ENCODE peak calls at places on chromosomes 12 and 14, in nine cellular contexts. Y, A, O, F, E, B, V, Z and J are unnamed samples.

GRCh38 chr12:106282457-106283097 is 20.0 kb upstream of the TCP11L2 start:
- DNase-seq in O (peak), Y (peak), V (peak), Z (peak), E (no peak), B (peak), A (peak), F (no peak), J (peak)

GRCh38 chr12:38919191-38919590 is 13.8 kb upstream of the CPNE8 start:
- DNase-seq in V (peak), A (no peak), Z (no peak), F (no peak), Y (no peak), O (peak), E (no peak), B (no peak), J (no peak)

GRCh38 chr12:122981036-122981471 is 573 bp downstream of the ARL6IP4 start:
- DNase-seq in A (no peak), B (no peak), Z (no peak), O (peak), F (no peak), V (no peak), E (no peak), Y (peak), J (peak)

GRCh38 chr14:75631453-75631831 is 29.2 kb downstream of the ERG28 start:
- DNase-seq in Y (peak), E (no peak), V (no peak), Z (no peak), A (peak), O (no peak), F (no peak), B (no peak), J (no peak)

GRCh38 chr12:60997979-60998378 is 1262.2 kb upstream of the USP15 start:
- DNase-seq in V (no peak), B (no peak), A (no peak), O (no peak), F (no peak), E (no peak), Z (no peak), Y (no peak), J (no peak)

GRCh38 chr14:38342803-38343202 is 86.9 kb upstream of the CLEC14A start:
- DNase-seq in E (no peak), Z (no peak), B (no peak), A (no peak), O (peak), F (no peak), Y (no peak), V (no peak), J (no peak)

GRCh38 chr14:79643132-79643531 is 568.2 kb downstream of the DIO2 start:
- DNase-seq in B (no peak), F (no peak), O (no peak), V (no peak), Y (no peak), A (no peak), Z (no peak), E (no peak), J (no peak)

GRCh38 chr14:105455086-105455640 is 19.5 kb upstream of the CRIP2 start:
- DNase-seq in E (no peak), V (no peak), B (peak), A (no peak), Z (no peak), F (no peak), Y (no peak), O (no peak), J (no peak)

GRCh38 chr14:100775351-100775830 is 48.7 kb downstream of the DLK1 start:
- DNase-seq in B (no peak), A (no peak), E (no peak), Z (no peak), V (no peak), F (peak), Y (no peak), O (no peak), J (peak)

GRCh38 chr12:88729196-88729595 is 148.9 kb upstream of the KITLG start:
- DNase-seq in E (no peak), Z (no peak), Y (no peak), A (no peak), B (no peak), O (no peak), F (no peak), V (no peak), J (no peak)

GRCh38 chr14:63174760-63175191 is 29.5 kb upstream of the RHOJ start:
- DNase-seq in Y (peak), V (peak), F (no peak), E (no peak), A (peak), Z (no peak), B (no peak), O (peak), J (peak)

GRCh38 chr12:6606331-6607131 is 648 bp downstream of the CHD4 start:
- DNase-seq in A (peak), Z (peak), Y (peak), V (peak), E (peak), F (peak), O (peak), B (peak), J (peak)

GRCh38 chr12:53808023-53808705 is 56.4 kb upstream of the CISTR start:
- DNase-seq in B (no peak), E (no peak), V (no peak), Z (no peak), O (no peak), A (no peak), F (no peak), Y (no peak), J (no peak)

GRCh38 chr14:93960108-93960475 is 16.3 kb downstream of the ASB2 start:
- DNase-seq in E (no peak), F (no peak), O (no peak), A (no peak), V (no peak), Z (no peak), Y (no peak), B (no peak), J (no peak)

GRCh38 chr12:130959632-130960031 is 5.9 kb downstream of the ADGRD1 start:
- DNase-seq in V (no peak), E (no peak), A (no peak), O (no peak), B (no peak), Y (no peak), Z (no peak), F (peak), J (no peak)

GRCh38 chr12:108815369-108815768 is 42.0 kb downstream of the SSH1 start:
- DNase-seq in V (no peak), Z (no peak), Y (no peak), O (no peak), A (no peak), F (no peak), B (no peak), E (no peak), J (no peak)

GRCh38 chr14:40911161-40911560 is 695.5 kb upstream of the LRFN5 start:
- DNase-seq in A (no peak), E (no peak), F (no peak), V (no peak), Y (no peak), O (no peak), Z (no peak), B (no peak), J (no peak)

GRCh38 chr12:97005612-97006011 is 98.6 kb downstream of the NEDD1 start:
- DNase-seq in F (no peak), O (no peak), A (no peak), E (no peak), B (no peak), V (no peak), Z (no peak), Y (peak), J (no peak)

GRCh38 chr14:101636081-101636560 is 74.8 kb downstream of the DIO3 start:
- DNase-seq in A (no peak), Z (no peak), B (no peak), E (no peak), F (no peak), O (no peak), V (no peak), Y (no peak), J (no peak)

GRCh38 chr12:96190403-96191170 is 3.6 kb upstream of the ELK3 start:
- DNase-seq in V (peak), F (no peak), B (no peak), E (no peak), Y (no peak), O (peak), Z (no peak), A (no peak), J (no peak)

GRCh38 chr14:99682809-99683618 is 1.1 kb upstream of the CYP46A1 start:
- DNase-seq in O (peak), Z (peak), E (peak), Y (peak), F (peak), B (peak), A (peak), V (peak), J (peak)

GRCh38 chr12:120115692-120116442 is 686 bp downstream of the RAB35 start:
- DNase-seq in E (no peak), Y (no peak), B (no peak), V (peak), A (peak), Z (peak), O (peak), F (no peak), J (no peak)

GRCh38 chr14:94480809-94481208 is 4.8 kb upstream of the SERPINA9 start:
- DNase-seq in F (no peak), B (no peak), O (peak), Y (no peak), V (no peak), E (no peak), A (no peak), Z (no peak), J (no peak)

GRCh38 chr12:57476162-57476992 is 3.3 kb downstream of the ARHGAP9 start:
- DNase-seq in F (peak), Z (no peak), E (no peak), Y (no peak), O (no peak), V (no peak), A (peak), B (no peak), J (peak)

GRCh38 chr12:8493084-8493483 is 20.2 kb upstream of the CLEC4D start:
- DNase-seq in Z (no peak), F (no peak), V (no peak), E (no peak), Y (no peak), A (no peak), B (no peak), O (no peak), J (peak)

GRCh38 chr12:124369055-124369900 is 74.4 kb downstream of the RFLNA start:
- DNase-seq in A (no peak), V (no peak), E (peak), O (peak), Z (peak), B (peak), Y (no peak), F (peak), J (no peak)

GRCh38 chr12:82682326-82682725 is 4.4 kb upstream of the TMTC2 start:
- DNase-seq in F (no peak), O (no peak), Z (no peak), A (no peak), B (no peak), E (no peak), V (no peak), Y (peak), J (no peak)

GRCh38 chr14:26415618-26416123 is 182.2 kb downstream of the NOVA1 start:
- DNase-seq in A (no peak), F (no peak), E (no peak), Y (no peak), B (no peak), V (no peak), O (no peak), Z (no peak), J (no peak)

GRCh38 chr12:130881548-130881947 is 9.7 kb downstream of the RAN start:
- DNase-seq in A (no peak), O (no peak), B (no peak), E (no peak), Y (no peak), V (no peak), Z (no peak), F (no peak), J (no peak)

GRCh38 chr12:49367381-49368239 is at the start of gene SPATS2:
- DNase-seq in A (peak), Y (no peak), B (peak), V (no peak), Z (peak), O (peak), E (peak), F (no peak), J (no peak)

GRCh38 chr14:20998674-20999366 is at the start of gene SLC39A2:
- DNase-seq in Y (peak), A (peak), B (peak), O (peak), Z (peak), V (peak), E (no peak), F (peak), J (no peak)

GRCh38 chr12:20368653-20369163 is 371 bp downstream of the PDE3A start:
- DNase-seq in Y (peak), Z (peak), B (peak), O (peak), F (peak), E (no peak), V (peak), A (peak), J (peak)

GRCh38 chr12:68040450-68041075 is 51.3 kb downstream of the IFNG-AS1 start:
- DNase-seq in V (peak), B (no peak), A (peak), O (peak), E (peak), Z (peak), Y (peak), F (no peak), J (peak)

GRCh38 chr12:753401-754237 is 1.2 kb downstream of the WNK1 start:
- DNase-seq in V (no peak), Y (peak), F (no peak), E (no peak), A (peak), O (peak), Z (peak), B (peak), J (peak)

GRCh38 chr12:15168279-15168678 is 52.9 kb downstream of the RERG start:
- DNase-seq in F (no peak), V (no peak), E (no peak), A (no peak), Y (no peak), O (no peak), B (no peak), Z (no peak), J (no peak)

DNA sequence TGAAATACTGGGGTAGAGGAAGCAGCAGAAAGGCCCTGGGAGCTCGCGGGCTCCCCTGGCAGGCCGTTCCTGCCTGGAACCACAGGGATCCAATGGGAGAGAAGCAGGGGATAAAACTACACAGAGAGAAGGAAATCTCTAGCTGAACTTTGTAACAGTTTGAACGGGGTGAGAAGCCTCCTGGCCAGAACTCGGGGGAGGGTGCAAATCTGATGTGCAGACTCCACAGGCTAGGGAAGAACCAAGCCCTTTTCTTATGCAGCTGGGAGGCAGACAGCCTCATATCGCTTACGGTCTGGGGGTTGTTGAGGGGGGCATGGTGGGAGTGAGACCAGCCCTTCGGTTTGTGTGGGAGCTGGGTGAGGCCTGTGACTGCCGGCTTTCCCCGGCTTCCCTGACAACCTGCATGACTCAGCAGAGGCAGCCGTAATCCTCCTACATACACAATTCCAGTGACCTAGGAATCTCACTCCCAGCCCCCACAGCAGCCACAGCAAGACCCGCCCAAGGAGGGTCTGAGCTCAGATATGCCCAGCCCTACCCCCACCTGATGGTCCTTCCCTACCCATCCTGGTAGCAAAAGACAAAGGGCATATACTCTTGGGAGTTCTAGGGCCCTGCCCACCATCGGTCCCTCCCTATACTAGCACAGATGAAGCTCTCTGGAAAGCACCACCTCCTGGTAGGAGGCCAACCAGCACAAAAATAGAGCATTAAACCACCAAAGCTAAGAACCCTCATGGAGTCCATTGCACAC is 143.0 kb downstream of the TMTC1 start:
- DNase-seq in E (no peak), F (no peak), Y (peak), B (peak), V (peak), A (peak), Z (peak), O (peak), J (no peak)
- TF ChIP-seq CTCF in E (peak), F (peak), Y (no peak), B (no peak), V (no peak), A (peak), Z (peak), O (peak), J (no peak)

GRCh38 chr14:43894534-43894933 is 612.5 kb downstream of the FSCB start:
- DNase-seq in Y (peak), B (no peak), V (no peak), Z (no peak), O (peak), E (no peak), F (no peak), A (no peak), J (no peak)
- TF ChIP-seq CTCF in Y (peak), B (no peak), V (peak), Z (no peak), O (peak), E (no peak), F (peak), A (peak), J (no peak)

GRCh38 chr12:52146822-52147366 is 44.9 kb downstream of the KRT80 start:
- DNase-seq in Z (no peak), A (peak), F (no peak), Y (no peak), B (no peak), O (no peak), V (no peak), E (no peak), J (no peak)

GRCh38 chr12:52148541-52149181 is 43.2 kb downstream of the KRT80 start:
- DNase-seq in V (peak), Y (no peak), Z (no peak), A (peak), O (peak), B (peak), E (no peak), F (no peak), J (no peak)

GRCh38 chr12:52147983-52148540 is 43.8 kb downstream of the KRT80 start:
- DNase-seq in A (no peak), B (no peak), Y (no peak), O (peak), Z (no peak), V (no peak), F (no peak), E (no peak), J (no peak)

GRCh38 chr12:52145941-52146821 is 45.6 kb downstream of the KRT80 start:
- DNase-seq in O (no peak), F (no peak), A (no peak), Z (no peak), V (no peak), E (no peak), B (no peak), Y (no peak), J (no peak)

GRCh38 chr12:52147367-52147972 is 44.3 kb downstream of the KRT80 start:
- DNase-seq in E (peak), O (peak), Z (peak), B (peak), V (peak), F (peak), A (peak), Y (no peak), J (no peak)
- TF ChIP-seq CTCF in E (no peak), O (no peak), Z (no peak), B (no peak), V (no peak), F (no peak), A (no peak), Y (no peak), J (no peak)

GRCh38 chr12:85156569-85156968 is 120.4 kb downstream of the LRRIQ1 start:
- DNase-seq in Y (no peak), F (no peak), A (no peak), B (no peak), Z (no peak), O (no peak), E (no peak), V (no peak), J (no peak)

GRCh38 chr12:85157023-85157626 is 121.0 kb downstream of the LRRIQ1 start:
- DNase-seq in A (no peak), E (no peak), O (no peak), F (no peak), Z (no peak), Y (no peak), V (no peak), B (no peak), J (no peak)

DNA sequence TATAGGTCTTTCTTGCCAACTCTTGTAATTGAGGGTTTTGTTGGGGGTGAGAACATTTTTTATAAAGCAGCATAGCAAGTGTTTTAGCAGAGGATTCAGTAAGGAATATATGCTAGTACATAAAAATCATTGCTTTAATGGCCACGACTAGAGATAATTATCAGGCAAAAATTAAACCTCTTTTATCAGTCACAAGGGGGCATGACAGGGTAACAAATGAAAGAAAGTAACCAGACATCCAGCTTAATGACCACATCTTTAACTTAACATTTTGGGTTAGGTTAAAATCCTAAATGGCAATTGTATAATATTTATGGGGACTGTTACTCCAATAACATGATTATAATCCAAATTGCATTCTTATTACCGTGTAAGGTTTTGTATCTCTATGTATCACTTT is 119.6 kb downstream of the LRRIQ1 start:
- DNase-seq in E (no peak), B (no peak), F (no peak), V (no peak), A (no peak), Y (peak), O (peak), Z (no peak), J (no peak)
- TF ChIP-seq CTCF in E (no peak), B (no peak), F (peak), V (no peak), A (peak), Y (peak), O (no peak), Z (no peak), J (no peak)

GRCh38 chr12:80946591-80946990 is 8.9 kb upstream of the LIN7A start:
- DNase-seq in Z (no peak), Y (no peak), E (no peak), V (no peak), O (peak), B (no peak), F (no peak), A (no peak), J (no peak)
- TF ChIP-seq CTCF in Z (peak), Y (peak), E (no peak), V (no peak), O (peak), B (no peak), F (peak), A (peak), J (no peak)

GRCh38 chr14:104386281-104386841 is 193.2 kb upstream of the C14orf180 start:
- DNase-seq in A (peak), E (no peak), Y (no peak), O (no peak), Z (no peak), V (no peak), F (peak), B (no peak), J (no peak)
- TF ChIP-seq CTCF in A (peak), E (no peak), Y (no peak), O (no peak), Z (no peak), V (no peak), F (no peak), B (no peak), J (no peak)

DNA sequence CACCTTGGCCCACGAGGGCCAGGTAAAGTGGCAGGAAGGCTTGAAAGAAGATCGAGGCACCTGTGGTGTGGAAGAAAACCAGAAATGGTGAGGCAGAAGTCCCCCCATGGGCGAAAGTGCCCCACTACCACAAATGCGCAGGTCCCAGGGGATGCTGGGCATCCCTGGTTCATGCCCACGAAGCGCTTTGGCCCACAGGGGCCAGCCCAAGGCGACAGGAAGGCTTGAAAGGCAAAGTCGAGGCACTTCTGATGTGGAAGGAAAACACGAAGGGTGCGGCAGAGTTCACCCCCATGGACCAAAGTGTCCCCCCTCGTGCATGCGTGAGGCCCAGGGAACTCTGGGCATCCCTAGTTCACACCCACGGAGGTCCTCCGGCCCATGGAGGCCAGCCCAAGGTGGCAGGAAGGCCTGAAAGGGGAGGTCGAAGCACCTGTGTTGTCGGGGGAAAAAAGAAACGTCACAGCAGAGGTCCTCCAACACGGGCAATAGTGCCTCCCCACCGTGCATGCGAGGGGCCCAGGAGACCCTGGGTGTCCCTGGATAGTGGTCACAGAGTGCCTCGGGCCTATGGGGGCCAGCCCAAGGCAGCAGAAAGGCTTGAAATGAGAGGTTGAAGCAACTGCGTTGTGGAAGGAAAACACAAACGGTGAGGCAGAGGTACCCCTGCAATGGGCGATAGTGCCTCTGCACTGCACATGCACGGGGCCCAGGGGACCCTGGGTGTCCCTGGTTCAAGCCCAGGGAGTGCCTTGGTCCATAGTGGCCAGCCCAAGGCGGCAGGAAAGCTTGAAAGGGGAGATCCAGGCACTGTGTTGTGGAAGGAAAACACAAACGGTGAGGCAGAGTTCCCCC is 373.9 kb downstream of the ALG10 start:
- DNase-seq in O (no peak), E (no peak), B (peak), V (no peak), A (peak), F (peak), Y (no peak), Z (peak), J (peak)
- TF ChIP-seq CTCF in O (no peak), E (no peak), B (no peak), V (no peak), A (no peak), F (no peak), Y (no peak), Z (no peak), J (no peak)